ENCODE peak calls at places on chromosomes 1 and 21, in seven cellular contexts. One of them, this sample, is unnamed.
A peak's percentile ranks its signal among the peaks of the same experiment; 100 is the strongest.

GRCh38 chr1:44485229-44485932 is 80.3 kb downstream of the RNF220 start:
- DNase-seq in body of pancreas: no peak
- DNase-seq in Peyer's patch: no peak
- DNase-seq in IMR-90: peak; percentile 79
- DNase-seq in pancreas: no peak
- DNase-seq in GM23338: peak; percentile 68
- DNase-seq in stomach: no peak
- DNase-seq in this sample: peak; percentile 48

GRCh38 chr1:941588-942383 is 17.3 kb downstream of the NOC2L start:
- DNase-seq in IMR-90: peak; percentile 51
- DNase-seq in pancreas: peak; percentile 46
- DNase-seq in stomach: peak; percentile 73
- DNase-seq in body of pancreas: peak; percentile 50
- DNase-seq in GM23338: peak; percentile 74
- DNase-seq in Peyer's patch: peak; percentile 82
- DNase-seq in this sample: no peak

GRCh38 chr21:34221331-34222030 is 142.3 kb upstream of the KCNE2 start:
- DNase-seq in pancreas: no peak
- DNase-seq in IMR-90: no peak
- DNase-seq in body of pancreas: no peak
- DNase-seq in stomach: no peak
- DNase-seq in Peyer's patch: no peak
- DNase-seq in GM23338: no peak
- DNase-seq in this sample: no peak

GRCh38 chr1:169604781-169605560 is 18.7 kb upstream of the F5 start:
- DNase-seq in IMR-90: no peak
- DNase-seq in Peyer's patch: no peak
- DNase-seq in stomach: no peak
- DNase-seq in pancreas: no peak
- DNase-seq in body of pancreas: no peak
- DNase-seq in GM23338: no peak
- DNase-seq in this sample: no peak

GRCh38 chr1:152109231-152109997 is 5.8 kb downstream of the TCHH start:
- DNase-seq in pancreas: no peak
- DNase-seq in Peyer's patch: no peak
- DNase-seq in IMR-90: peak; percentile 6
- DNase-seq in stomach: no peak
- DNase-seq in GM23338: peak; percentile 44
- DNase-seq in body of pancreas: no peak
- DNase-seq in this sample: no peak

GRCh38 chr1:86436041-86436440 is 12.1 kb downstream of the CLCA2 start:
- DNase-seq in IMR-90: no peak
- DNase-seq in Peyer's patch: no peak
- DNase-seq in stomach: no peak
- DNase-seq in pancreas: no peak
- DNase-seq in body of pancreas: no peak
- DNase-seq in GM23338: no peak
- DNase-seq in this sample: no peak

GRCh38 chr1:17201201-17202021 is 3.5 kb upstream of the PADI1 start:
- DNase-seq in pancreas: no peak
- DNase-seq in IMR-90: no peak
- DNase-seq in Peyer's patch: peak; percentile 22
- DNase-seq in GM23338: no peak
- DNase-seq in body of pancreas: no peak
- DNase-seq in stomach: no peak
- DNase-seq in this sample: no peak

GRCh38 chr1:19799233-19799876 is 361 bp downstream of the TMCO4 start:
- DNase-seq in body of pancreas: peak; percentile 78
- DNase-seq in pancreas: peak; percentile 75
- DNase-seq in stomach: peak; percentile 84
- DNase-seq in GM23338: peak; percentile 51
- DNase-seq in IMR-90: peak; percentile 37
- DNase-seq in Peyer's patch: peak; percentile 94
- DNase-seq in this sample: no peak

GRCh38 chr1:196115641-196116040 is 492.6 kb downstream of the KCNT2 start:
- DNase-seq in IMR-90: peak; percentile 70
- DNase-seq in Peyer's patch: no peak
- DNase-seq in stomach: no peak
- DNase-seq in body of pancreas: peak; percentile 22
- DNase-seq in GM23338: no peak
- DNase-seq in pancreas: peak; percentile 28
- DNase-seq in this sample: no peak

GRCh38 chr1:40133122-40133665 is 28.0 kb upstream of the RLF start:
- DNase-seq in IMR-90: peak; percentile 1
- DNase-seq in Peyer's patch: no peak
- DNase-seq in pancreas: no peak
- DNase-seq in GM23338: peak; percentile 2
- DNase-seq in body of pancreas: no peak
- DNase-seq in stomach: no peak
- DNase-seq in this sample: no peak

GRCh38 chr1:55445416-55445815 is 230.3 kb upstream of the USP24 start:
- DNase-seq in Peyer's patch: no peak
- DNase-seq in body of pancreas: no peak
- DNase-seq in stomach: no peak
- DNase-seq in IMR-90: no peak
- DNase-seq in GM23338: no peak
- DNase-seq in pancreas: no peak
- DNase-seq in this sample: no peak

GRCh38 chr1:153566414-153567371 is 1.0 kb upstream of the S100A2 start:
- DNase-seq in IMR-90: peak; percentile 99
- DNase-seq in body of pancreas: peak; percentile 84
- DNase-seq in Peyer's patch: peak; percentile 96
- DNase-seq in GM23338: peak; percentile 90
- DNase-seq in pancreas: peak; percentile 95
- DNase-seq in stomach: peak; percentile 93
- DNase-seq in this sample: peak; percentile 98

GRCh38 chr1:204191481-204191880 is 4.8 kb downstream of the KISS1 start:
- DNase-seq in GM23338: no peak
- DNase-seq in body of pancreas: no peak
- DNase-seq in Peyer's patch: no peak
- DNase-seq in pancreas: no peak
- DNase-seq in IMR-90: no peak
- DNase-seq in stomach: peak; percentile 55
- DNase-seq in this sample: no peak

GRCh38 chr21:45592626-45593134 is 50.4 kb upstream of the SLC19A1 start:
- DNase-seq in Peyer's patch: peak; percentile 26
- DNase-seq in pancreas: no peak
- DNase-seq in IMR-90: no peak
- DNase-seq in GM23338: no peak
- DNase-seq in stomach: no peak
- DNase-seq in body of pancreas: no peak
- DNase-seq in this sample: no peak

GRCh38 chr1:225880636-225881035 is 1.5 kb downstream of the TMEM63A start:
- DNase-seq in body of pancreas: peak; percentile 35
- DNase-seq in IMR-90: no peak
- DNase-seq in GM23338: no peak
- DNase-seq in Peyer's patch: no peak
- DNase-seq in stomach: no peak
- DNase-seq in pancreas: no peak
- DNase-seq in this sample: no peak
- H3K27ac ChIP-seq in body of pancreas: peak overlapping the region; percentile 96
- H3K27ac ChIP-seq in IMR-90: no peak overlapping the region
- H3K27ac ChIP-seq in GM23338: peak overlapping the region; percentile 93
- H3K27ac ChIP-seq in Peyer's patch: peak overlapping the region; percentile 95
- H3K27ac ChIP-seq in stomach: peak overlapping the region; percentile 95
- H3K27ac ChIP-seq in pancreas: peak overlapping the region; percentile 93
- H3K27ac ChIP-seq in this sample: peak overlapping the region; percentile 79

GRCh38 chr1:226725870-226726212 is 13.2 kb downstream of the ITPKB start:
- DNase-seq in stomach: no peak
- DNase-seq in GM23338: no peak
- DNase-seq in pancreas: no peak
- DNase-seq in Peyer's patch: no peak
- DNase-seq in IMR-90: no peak
- DNase-seq in body of pancreas: no peak
- DNase-seq in this sample: no peak

GRCh38 chr1:226719596-226720386 is 19.3 kb downstream of the ITPKB start:
- DNase-seq in stomach: no peak
- DNase-seq in IMR-90: no peak
- DNase-seq in Peyer's patch: no peak
- DNase-seq in body of pancreas: no peak
- DNase-seq in pancreas: no peak
- DNase-seq in GM23338: no peak
- DNase-seq in this sample: no peak

GRCh38 chr1:226723640-226724532 is 15.2 kb downstream of the ITPKB start:
- DNase-seq in stomach: no peak
- DNase-seq in pancreas: no peak
- DNase-seq in Peyer's patch: no peak
- DNase-seq in IMR-90: peak; percentile 73
- DNase-seq in GM23338: peak; percentile 86
- DNase-seq in body of pancreas: no peak
- DNase-seq in this sample: no peak

GRCh38 chr1:226722901-226723639 is 16.0 kb downstream of the ITPKB start:
- DNase-seq in IMR-90: no peak
- DNase-seq in GM23338: no peak
- DNase-seq in body of pancreas: no peak
- DNase-seq in stomach: no peak
- DNase-seq in Peyer's patch: no peak
- DNase-seq in pancreas: no peak
- DNase-seq in this sample: no peak

GRCh38 chr1:226722240-226722900 is 16.7 kb downstream of the ITPKB start:
- DNase-seq in stomach: no peak
- DNase-seq in IMR-90: no peak
- DNase-seq in body of pancreas: no peak
- DNase-seq in Peyer's patch: no peak
- DNase-seq in GM23338: no peak
- DNase-seq in pancreas: no peak
- DNase-seq in this sample: no peak
- H3K27ac ChIP-seq in stomach: peak overlapping the region; percentile 10
- H3K27ac ChIP-seq in IMR-90: no peak overlapping the region
- H3K27ac ChIP-seq in body of pancreas: no peak overlapping the region
- H3K27ac ChIP-seq in Peyer's patch: no peak overlapping the region
- H3K27ac ChIP-seq in GM23338: no peak overlapping the region
- H3K27ac ChIP-seq in pancreas: no peak overlapping the region
- H3K27ac ChIP-seq in this sample: no peak overlapping the region

GRCh38 chr1:234863596-234863995 is 253.6 kb upstream of the IRF2BP2 start:
- DNase-seq in Peyer's patch: no peak
- DNase-seq in IMR-90: peak; percentile 82
- DNase-seq in GM23338: no peak
- DNase-seq in body of pancreas: no peak
- DNase-seq in stomach: no peak
- DNase-seq in pancreas: no peak
- DNase-seq in this sample: no peak

GRCh38 chr1:234868296-234869147 is 258.5 kb upstream of the IRF2BP2 start:
- DNase-seq in GM23338: no peak
- DNase-seq in pancreas: no peak
- DNase-seq in Peyer's patch: no peak
- DNase-seq in body of pancreas: no peak
- DNase-seq in stomach: no peak
- DNase-seq in IMR-90: no peak
- DNase-seq in this sample: no peak

GRCh38 chr1:234864116-234864515 is 254.1 kb upstream of the IRF2BP2 start:
- DNase-seq in GM23338: no peak
- DNase-seq in body of pancreas: no peak
- DNase-seq in stomach: no peak
- DNase-seq in IMR-90: no peak
- DNase-seq in pancreas: no peak
- DNase-seq in Peyer's patch: no peak
- DNase-seq in this sample: no peak

GRCh38 chr1:234865171-234866006 is 255.4 kb upstream of the IRF2BP2 start:
- DNase-seq in stomach: no peak
- DNase-seq in body of pancreas: no peak
- DNase-seq in IMR-90: no peak
- DNase-seq in pancreas: no peak
- DNase-seq in GM23338: no peak
- DNase-seq in Peyer's patch: no peak
- DNase-seq in this sample: no peak

DNA sequence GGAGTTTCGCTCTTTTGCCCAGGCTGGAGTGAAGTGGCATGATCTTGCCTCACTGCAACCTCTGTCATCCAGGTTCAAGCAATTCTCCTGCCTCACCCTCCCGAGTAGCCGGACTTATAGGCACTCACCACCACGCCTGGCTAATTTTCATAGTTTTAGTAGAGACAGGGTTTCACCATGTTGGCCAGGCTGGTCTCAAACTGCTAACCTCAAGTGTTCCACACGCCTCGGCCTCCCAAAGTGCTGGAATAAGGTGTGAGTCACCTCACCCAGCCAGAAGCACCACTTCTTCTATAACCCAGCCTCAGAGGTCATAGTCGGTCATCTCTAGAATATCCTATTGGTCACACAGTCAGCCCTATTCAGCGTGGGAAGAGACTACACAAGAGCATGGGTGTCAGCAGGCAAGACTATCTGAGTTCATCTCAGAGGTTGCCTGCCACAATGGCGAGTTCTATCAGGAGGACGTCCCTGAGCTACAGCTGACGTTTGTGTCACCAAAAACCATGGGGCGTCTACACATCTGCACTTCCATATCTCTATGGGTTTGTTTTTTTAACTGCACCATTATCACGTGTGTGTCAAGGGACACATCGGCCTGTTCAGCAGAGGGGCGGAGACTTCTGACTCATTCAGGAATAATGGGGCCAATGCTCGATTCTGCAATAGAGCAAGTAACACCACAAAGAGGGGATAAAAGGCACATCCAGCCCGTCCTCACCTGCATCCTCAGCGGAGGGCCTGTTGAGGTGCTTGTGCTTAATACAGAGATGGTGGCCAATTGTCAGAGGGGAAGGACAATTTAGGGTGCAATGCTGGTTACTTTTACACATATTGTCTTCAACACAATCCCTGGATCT is 256.3 kb upstream of the IRF2BP2 start:
- DNase-seq in GM23338: no peak
- DNase-seq in stomach: peak; percentile 50
- DNase-seq in pancreas: peak; percentile 46
- DNase-seq in body of pancreas: peak; percentile 31
- DNase-seq in IMR-90: peak; percentile 90
- DNase-seq in Peyer's patch: peak; percentile 71
- DNase-seq in this sample: no peak
- H3K27ac ChIP-seq in GM23338: no peak overlapping the region
- H3K27ac ChIP-seq in stomach: peak overlapping the region; percentile 24
- H3K27ac ChIP-seq in pancreas: no peak overlapping the region
- H3K27ac ChIP-seq in body of pancreas: no peak overlapping the region
- H3K27ac ChIP-seq in IMR-90: peak overlapping the region; percentile 33
- H3K27ac ChIP-seq in Peyer's patch: no peak overlapping the region
- H3K27ac ChIP-seq in this sample: peak overlapping the region; percentile 10

GRCh38 chr1:156478250-156478627 is 22.3 kb downstream of the MEF2D start:
- DNase-seq in stomach: no peak
- DNase-seq in IMR-90: no peak
- DNase-seq in Peyer's patch: no peak
- DNase-seq in body of pancreas: no peak
- DNase-seq in GM23338: no peak
- DNase-seq in pancreas: no peak
- DNase-seq in this sample: no peak

GRCh38 chr1:156480015-156480368 is 20.6 kb downstream of the MEF2D start:
- DNase-seq in pancreas: no peak
- DNase-seq in GM23338: no peak
- DNase-seq in Peyer's patch: no peak
- DNase-seq in body of pancreas: no peak
- DNase-seq in IMR-90: no peak
- DNase-seq in stomach: no peak
- DNase-seq in this sample: no peak

GRCh38 chr1:156480411-156481192 is 20.0 kb downstream of the MEF2D start:
- DNase-seq in Peyer's patch: no peak
- DNase-seq in stomach: peak; percentile 71
- DNase-seq in pancreas: no peak
- DNase-seq in body of pancreas: peak; percentile 44
- DNase-seq in GM23338: peak; percentile 95
- DNase-seq in IMR-90: peak; percentile 50
- DNase-seq in this sample: no peak

GRCh38 chr1:156477526-156478249 is 22.9 kb downstream of the MEF2D start:
- DNase-seq in IMR-90: no peak
- DNase-seq in stomach: no peak
- DNase-seq in GM23338: no peak
- DNase-seq in pancreas: no peak
- DNase-seq in body of pancreas: no peak
- DNase-seq in Peyer's patch: no peak
- DNase-seq in this sample: no peak

GRCh38 chr1:156479093-156480014 is 21.2 kb downstream of the MEF2D start:
- DNase-seq in GM23338: no peak
- DNase-seq in body of pancreas: no peak
- DNase-seq in Peyer's patch: no peak
- DNase-seq in IMR-90: no peak
- DNase-seq in stomach: no peak
- DNase-seq in pancreas: no peak
- DNase-seq in this sample: no peak
- H3K27ac ChIP-seq in GM23338: no peak overlapping the region
- H3K27ac ChIP-seq in body of pancreas: no peak overlapping the region
- H3K27ac ChIP-seq in Peyer's patch: no peak overlapping the region
- H3K27ac ChIP-seq in IMR-90: no peak overlapping the region
- H3K27ac ChIP-seq in stomach: peak overlapping the region; percentile 33
- H3K27ac ChIP-seq in pancreas: no peak overlapping the region
- H3K27ac ChIP-seq in this sample: no peak overlapping the region

This sample was measured in epithelial cell of prostate.